ENCODE peak calls at places on chromosomes 4 and X, in nine cellular contexts. I is SHP77 treated with DMSO at 0.1 percent for 48 hours, K is NCI-H146, Q is iris pigment epithelial cell, S is choroid plexus epithelial cell, G is AG10803, V is memory B cell, T is RPMI7951, P is posterior cingulate gyrus. J is an unnamed sample.

GRCh38 chrX:926070-926469 is 286.4 kb downstream of the CRLF2 start:
- DNase-seq in I (no peak), K (no peak), Q (no peak), S (no peak), G (no peak), V (no peak), T (no peak), P (no peak), J (no peak)

GRCh38 chrX:54181196-54181953 is 1.7 kb downstream of the FAM120C start:
- DNase-seq in I (no peak), K (no peak), Q (peak), S (peak), G (peak), V (no peak), T (peak), P (no peak), J (peak)

GRCh38 chr4:7988437-7988836 is 48.8 kb upstream of the AFAP1 start:
- DNase-seq in I (no peak), K (no peak), Q (peak), S (peak), G (peak), V (no peak), T (no peak), P (no peak), J (peak)

GRCh38 chrX:103913356-103914020 is 48.9 kb upstream of the TMSB15B start:
- DNase-seq in I (no peak), K (no peak), Q (peak), S (peak), G (peak), V (no peak), T (peak), P (no peak), J (peak)

GRCh38 chr4:182917182-182918043 is at the start of gene DCTD:
- DNase-seq in I (no peak), K (peak), Q (peak), S (peak), G (peak), V (peak), T (peak), P (peak), J (peak)

GRCh38 chrX:79259073-79259689 is 108.0 kb downstream of the ITM2A start:
- DNase-seq in I (no peak), K (no peak), Q (no peak), S (peak), G (no peak), V (peak), T (no peak), P (no peak), J (no peak)

GRCh38 chr4:175330652-175331051 is 412.5 kb downstream of the ADAM29 start:
- DNase-seq in I (no peak), K (no peak), Q (peak), S (peak), G (no peak), V (no peak), T (peak), P (no peak), J (no peak)

GRCh38 chr4:121048165-121048564 is 24.2 kb downstream of the NDNF start:
- DNase-seq in I (no peak), K (no peak), Q (no peak), S (no peak), G (no peak), V (no peak), T (no peak), P (no peak), J (no peak)

GRCh38 chr4:10893417-10893816 is 208.8 kb upstream of the CLNK start:
- DNase-seq in I (no peak), K (peak), Q (no peak), S (peak), G (no peak), V (peak), T (no peak), P (no peak), J (no peak)

GRCh38 chr4:27149541-27150212 is 289.0 kb downstream of the STIM2 start:
- DNase-seq in I (no peak), K (no peak), Q (peak), S (peak), G (peak), V (no peak), T (peak), P (no peak), J (peak)

GRCh38 chr4:150136481-150136880 is 58.2 kb downstream of the DCLK2 start:
- DNase-seq in I (no peak), K (no peak), Q (peak), S (peak), G (peak), V (no peak), T (peak), P (no peak), J (peak)

GRCh38 chr4:168598191-168598590 is 101.3 kb downstream of the PALLD start:
- DNase-seq in I (no peak), K (no peak), Q (no peak), S (peak), G (peak), V (no peak), T (no peak), P (no peak), J (no peak)

GRCh38 chr4:61254406-61254805 is 54.3 kb downstream of the ADGRL3 start:
- DNase-seq in I (no peak), K (peak), Q (no peak), S (no peak), G (no peak), V (no peak), T (no peak), P (no peak), J (no peak)

J was measured in M059J.